ENCODE peak calls at places on chromosomes 4 and X, in eight cellular contexts. A is LHCN-M2, T is upper lobe of left lung, Z is pons, G is left kidney, B is activated T-cell treated with anti-CD3 and anti-CD28 coated beads for 1 hour, S is left cardiac atrium, K is C1 segment of cervical spinal cord. P is an unnamed sample.
A peak's percentile ranks its signal among the peaks of the same experiment; 100 is the strongest.

GRCh38 chr4:20203508-20203907 is 48.2 kb upstream of the SLIT2 start:
- DNase-seq in S (no peak), G (peak; percentile 19), A (peak; percentile 33), Z (no peak), T (no peak), K (no peak), B (no peak), P (no peak)

GRCh38 chr4:104906274-104906673 is 240.4 kb upstream of the TET2 start:
- DNase-seq in T (no peak), S (no peak), A (peak; percentile 71), G (peak; percentile 65), B (no peak), K (no peak), Z (no peak), P (no peak)

GRCh38 chrX:44897539-44897938 is 24.6 kb downstream of the KDM6A start:
- DNase-seq in B (no peak), A (no peak), G (no peak), S (no peak), K (no peak), Z (no peak), T (no peak), P (no peak)

GRCh38 chr4:41072021-41072777 is 142.1 kb downstream of the APBB2 start:
- DNase-seq in T (no peak), K (peak; percentile 29), S (no peak), G (no peak), Z (peak; percentile 91), A (peak; percentile 54), B (no peak), P (no peak)

GRCh38 chr4:15756361-15756861 is 21.7 kb upstream of the CD38 start:
- DNase-seq in G (no peak), A (peak; percentile 58), Z (no peak), K (no peak), B (peak; percentile 47), T (no peak), S (no peak), P (no peak)

GRCh38 chr4:140641789-140642439 is 73.2 kb upstream of the UCP1 start:
- DNase-seq in S (peak; percentile 40), G (peak; percentile 86), Z (no peak), T (peak; percentile 34), K (no peak), A (no peak), B (no peak), P (no peak)

GRCh38 chrX:1385251-1385794 is 6.6 kb downstream of the SLC25A6 start:
- DNase-seq in B (no peak), Z (no peak), A (no peak), G (no peak), T (no peak), S (no peak), K (no peak), P (no peak)

GRCh38 chr4:125187221-125187620 is 127.5 kb upstream of the FAT4 start:
- DNase-seq in K (no peak), G (no peak), Z (no peak), B (no peak), A (peak; percentile 73), S (no peak), T (no peak), P (no peak)

GRCh38 chr4:123350191-123350544 is 46.4 kb upstream of the SPRY1 start:
- DNase-seq in Z (no peak), K (no peak), G (peak; percentile 76), S (no peak), A (peak; percentile 22), B (no peak), T (no peak), P (no peak)

GRCh38 chr4:107689912-107690587 is 30.0 kb downstream of the PAPSS1 start:
- DNase-seq in A (peak; percentile 76), G (no peak), T (no peak), K (no peak), Z (no peak), B (no peak), S (no peak), P (no peak)

GRCh38 chr4:108840426-108840975 is 77.6 kb upstream of the ETNPPL start:
- DNase-seq in G (no peak), B (no peak), T (no peak), A (peak; percentile 88), K (no peak), S (no peak), Z (no peak), P (no peak)

GRCh38 chr4:95548738-95549245 is at the start of gene UNC5C:
- DNase-seq in K (no peak), B (no peak), T (peak; percentile 89), A (peak; percentile 59), S (peak; percentile 82), Z (peak; percentile 88), G (peak; percentile 98), P (peak; percentile 91)

GRCh38 chr4:94757192-94758140 is at the start of gene BMPR1B:
- DNase-seq in G (peak; percentile 90), S (peak; percentile 31), Z (no peak), T (peak; percentile 85), K (no peak), A (peak; percentile 83), B (no peak), P (no peak)

GRCh38 chr4:152106113-152106763 is 345.4 kb upstream of the GATB start:
- DNase-seq in G (peak; percentile 59), S (peak; percentile 83), Z (no peak), K (no peak), B (no peak), A (peak; percentile 97), T (no peak), P (peak; percentile 61)

GRCh38 chr4:157576671-157577070 is 356.1 kb downstream of the GRIA2 start:
- DNase-seq in G (peak; percentile 22), A (no peak), K (no peak), Z (no peak), B (no peak), T (no peak), S (no peak), P (no peak)

GRCh38 chrX:18428006-18428405 is 2.6 kb downstream of the CDKL5 start:
- DNase-seq in T (no peak), Z (peak; percentile 63), B (no peak), K (no peak), S (no peak), G (peak; percentile 0), A (no peak), P (no peak)

GRCh38 chr4:146654976-146655761 is 16.5 kb downstream of the POU4F2 start:
- DNase-seq in S (peak; percentile 19), B (no peak), K (no peak), G (peak; percentile 71), Z (no peak), A (no peak), T (peak; percentile 86), P (no peak)

GRCh38 chrX:1111543-1112300 is 100.7 kb downstream of the CRLF2 start:
- DNase-seq in T (no peak), S (no peak), A (no peak), G (no peak), B (no peak), K (no peak), Z (no peak), P (peak; percentile 2)

GRCh38 chr4:1640110-1640509 is 44.0 kb downstream of the FAM53A start:
- DNase-seq in T (peak; percentile 48), Z (no peak), B (no peak), G (peak; percentile 65), S (no peak), K (no peak), A (no peak), P (no peak)

GRCh38 chr4:152289963-152290362 is 245.9 kb downstream of the FBXW7 start:
- DNase-seq in Z (peak; percentile 12), S (no peak), B (no peak), T (no peak), A (no peak), G (no peak), K (no peak), P (no peak)

GRCh38 chrX:69280956-69281355 is 115.7 kb upstream of the PJA1 start:
- DNase-seq in T (no peak), K (no peak), S (no peak), A (no peak), G (peak; percentile 62), B (no peak), Z (no peak), P (no peak)

GRCh38 chrX:53357799-53358530 is 64.5 kb downstream of the SMC1A start:
- DNase-seq in B (no peak), K (no peak), S (no peak), A (peak; percentile 6), G (peak; percentile 54), T (no peak), Z (no peak), P (no peak)

GRCh38 chr4:117755438-117755837 is 278.8 kb upstream of the NDST3 start:
- DNase-seq in S (no peak), A (no peak), Z (no peak), T (no peak), K (no peak), B (no peak), G (no peak), P (no peak)

GRCh38 chr4:19707876-19708275 is 543.8 kb upstream of the SLIT2 start:
- DNase-seq in G (no peak), T (no peak), S (no peak), Z (no peak), K (no peak), A (no peak), B (no peak), P (no peak)

GRCh38 chr4:141680060-141680459 is 43.7 kb downstream of the IL15 start:
- DNase-seq in A (no peak), T (no peak), K (no peak), G (no peak), B (no peak), S (no peak), Z (no peak), P (no peak)